ENCODE peak calls at places on chromosomes 5 and 9, in four cellular contexts. S is H9, A is H1, C is IMR-90. U is an unnamed sample.
A peak's percentile ranks its signal among the peaks of the same experiment; 100 is the strongest.

GRCh38 chr9:19085295-19085694 is 17.4 kb downstream of the HAUS6 start:
- DNase-seq in S (no peak), A (no peak), C (no peak), U (peak; percentile 59)

GRCh38 chr5:62920856-62921255 is 342.2 kb downstream of the LRRC70 start:
- DNase-seq in S (no peak), A (no peak), C (no peak), U (no peak)

GRCh38 chr5:96151891-96152290 is 190.2 kb upstream of the ELL2 start:
- DNase-seq in S (no peak), A (no peak), C (peak; percentile 19), U (no peak)

GRCh38 chr5:124410539-124410938 is 335.9 kb downstream of the ZNF608 start:
- DNase-seq in S (no peak), A (no peak), C (no peak), U (no peak)

GRCh38 chr9:20683351-20684034 is 566 bp upstream of the FOCAD start:
- DNase-seq in S (no peak), A (no peak), C (peak; percentile 70), U (peak; percentile 63)

GRCh38 chr5:100165309-100165708 is 369.9 kb upstream of the FAM174A start:
- DNase-seq in S (no peak), A (no peak), C (no peak), U (no peak)

GRCh38 chr5:15702102-15702501 is 202.1 kb downstream of the FBXL7 start:
- DNase-seq in S (no peak), A (no peak), C (peak; percentile 54), U (peak; percentile 92)

GRCh38 chr9:34240021-34240420 is 61.2 kb downstream of the UBAP1 start:
- DNase-seq in S (no peak), A (no peak), C (no peak), U (no peak)

GRCh38 chr5:90949469-90950358 is 391.1 kb downstream of the ADGRV1 start:
- DNase-seq in S (no peak), A (no peak), C (no peak), U (no peak)

GRCh38 chr9:131899248-131899882 is 159.5 kb upstream of the RAPGEF1 start:
- DNase-seq in S (peak; percentile 58), A (no peak), C (no peak), U (peak; percentile 41)
- H3K23ac ChIP-seq in S (no peak overlapping the region), A (no peak overlapping the region), C (no peak overlapping the region), U (no peak overlapping the region)

DNA sequence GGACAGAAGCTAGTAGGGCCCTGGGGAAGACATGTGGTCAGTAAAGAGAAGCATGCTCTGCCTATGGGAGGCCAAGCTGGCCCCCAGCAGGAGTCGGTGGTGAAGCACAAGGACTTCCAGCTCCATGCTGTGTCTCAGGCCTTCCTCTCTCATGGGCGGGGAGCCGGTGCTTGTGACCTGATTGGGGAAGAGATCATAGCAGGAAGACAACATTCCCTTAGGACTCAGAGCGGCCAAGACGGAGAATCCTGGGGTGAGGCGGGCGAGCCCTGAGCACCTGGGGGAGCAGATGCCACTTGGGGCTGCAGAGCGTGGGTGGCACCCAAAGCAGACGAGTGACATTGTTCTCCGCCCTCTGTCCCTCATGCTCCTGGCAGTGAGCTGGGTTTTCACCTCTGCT is 33.3 kb upstream of the CNOT6 start:
- DNase-seq in S (no peak), A (no peak), C (no peak), U (no peak)
- H3K18ac ChIP-seq in S (no peak overlapping the region), A (no peak overlapping the region), C (no peak overlapping the region), U (no peak overlapping the region)

GRCh38 chr5:4874097-4874496 is 266.0 kb upstream of the ADAMTS16 start:
- DNase-seq in S (no peak), A (no peak), C (no peak), U (no peak)
- H2BK15ac ChIP-seq in S (no peak overlapping the region), A (no peak overlapping the region), C (no peak overlapping the region), U (no peak overlapping the region)

DNA sequence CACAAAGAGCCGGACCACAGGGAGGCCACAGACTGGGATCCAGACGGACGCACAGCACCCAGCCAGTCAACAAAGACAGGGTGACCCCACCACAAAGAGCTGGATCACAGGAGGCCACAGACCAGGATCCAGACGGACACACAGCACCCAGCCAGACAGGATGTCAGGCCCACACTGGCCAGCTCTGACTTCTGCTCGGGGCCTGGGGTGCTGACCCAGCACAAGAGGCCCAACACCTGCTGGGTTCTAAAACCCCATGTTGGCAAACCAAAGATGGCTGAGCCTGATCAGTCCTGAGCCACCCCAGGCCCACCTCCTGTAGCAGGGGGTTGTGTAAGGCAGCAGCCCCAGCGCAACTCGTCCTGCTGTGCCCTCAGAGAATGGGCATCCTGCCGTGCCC is 5.2 kb upstream of the DPH7 start:
- DNase-seq in S (no peak), A (no peak), C (no peak), U (no peak)
- H3K23ac ChIP-seq in S (no peak overlapping the region), A (no peak overlapping the region), C (no peak overlapping the region), U (no peak overlapping the region)

DNA sequence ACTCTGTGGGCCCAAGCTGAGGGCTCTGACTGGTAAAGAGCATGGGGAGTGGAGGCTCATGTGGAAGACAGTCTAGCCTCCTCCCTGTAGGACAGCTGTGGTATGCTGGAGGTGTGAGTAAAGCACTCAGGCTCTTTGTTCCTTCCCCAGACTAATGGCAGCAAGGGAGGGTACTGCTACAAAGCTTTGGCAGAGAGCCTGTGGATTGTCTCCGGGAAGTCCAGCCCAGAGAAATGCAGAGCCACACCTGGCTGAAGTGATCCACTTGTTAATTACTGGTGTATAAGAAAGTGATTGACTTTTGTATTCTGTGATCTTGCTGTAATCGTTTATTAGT is 161.7 kb downstream of the OXCT1 start:
- DNase-seq in S (no peak), A (no peak), C (no peak), U (peak; percentile 50)
- H3K18ac ChIP-seq in S (peak overlapping the region; percentile 65), A (peak overlapping the region; percentile 78), C (peak overlapping the region; percentile 61), U (no peak overlapping the region)

GRCh38 chr9:134219721-134220060 is 55.3 kb upstream of the RNU6ATAC start:
- DNase-seq in S (no peak), A (no peak), C (no peak), U (no peak)
- H2BK15ac ChIP-seq in S (no peak overlapping the region), A (no peak overlapping the region), C (no peak overlapping the region), U (no peak overlapping the region)

GRCh38 chr5:168879929-168880328 is 300.8 kb upstream of the PANK3 start:
- DNase-seq in S (no peak), A (no peak), C (no peak), U (no peak)

GRCh38 chr5:168884040-168884439 is 304.9 kb upstream of the PANK3 start:
- DNase-seq in S (no peak), A (no peak), C (no peak), U (no peak)

GRCh38 chr5:168881427-168882149 is 302.4 kb upstream of the PANK3 start:
- DNase-seq in S (peak; percentile 88), A (peak; percentile 59), C (no peak), U (peak; percentile 93)

GRCh38 chr5:168883253-168883880 is 304.2 kb upstream of the PANK3 start:
- DNase-seq in S (peak; percentile 40), A (no peak), C (no peak), U (peak; percentile 66)

DNA sequence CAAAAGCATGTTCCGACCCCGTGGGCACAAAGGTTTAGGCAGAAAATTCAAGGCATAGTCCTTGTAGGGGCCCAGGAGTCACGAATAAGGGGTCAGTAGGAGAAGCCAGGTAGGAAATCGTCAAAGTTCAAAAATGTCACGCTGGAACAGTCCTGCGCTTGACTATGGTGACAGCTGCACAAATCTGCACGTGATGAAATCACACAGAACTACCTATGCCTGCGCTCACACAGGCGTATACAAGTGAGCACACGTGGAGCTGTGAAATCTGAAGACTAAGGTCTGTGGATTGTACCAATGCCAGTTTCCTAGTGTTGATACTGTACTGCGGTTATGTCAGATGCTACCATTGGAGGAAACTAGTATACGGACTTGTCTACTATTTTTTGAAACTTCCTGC is 303.1 kb upstream of the PANK3 start:
- DNase-seq in S (no peak), A (no peak), C (no peak), U (no peak)
- H3K23ac ChIP-seq in S (no peak overlapping the region), A (no peak overlapping the region), C (no peak overlapping the region), U (no peak overlapping the region)

DNA sequence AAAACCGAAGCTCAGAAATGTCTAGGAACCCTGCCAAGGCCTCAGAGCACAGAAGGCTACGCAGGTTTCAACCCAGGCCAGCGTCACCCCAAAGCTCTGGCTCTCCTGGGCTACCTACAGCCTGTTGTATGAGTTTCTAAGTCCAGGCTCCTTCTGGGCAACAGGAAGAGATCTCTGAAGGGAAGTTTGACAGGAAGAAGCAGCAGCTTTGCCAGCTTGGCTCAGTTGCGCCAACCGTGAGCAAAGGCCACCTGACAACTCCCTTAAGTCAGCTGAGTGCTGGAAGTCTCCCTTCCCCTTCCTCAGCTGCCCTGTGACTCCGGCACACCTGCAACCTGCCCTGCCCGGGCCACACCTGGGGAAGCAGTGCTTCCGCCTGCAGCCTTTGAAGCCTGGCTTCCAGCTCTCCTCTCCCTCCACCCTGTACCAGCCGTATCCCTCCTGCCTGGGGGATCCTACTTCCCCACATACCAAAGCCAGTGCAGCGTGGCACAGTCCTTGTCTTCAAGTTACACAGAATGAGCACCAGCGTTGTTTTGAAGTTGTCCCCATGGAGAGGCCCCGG is 36.7 kb downstream of the SHB start:
- DNase-seq in S (no peak), A (no peak), C (no peak), U (no peak)
- H3K18ac ChIP-seq in S (no peak overlapping the region), A (peak overlapping the region; percentile 48), C (no peak overlapping the region), U (no peak overlapping the region)

GRCh38 chr9:131097948-131098278 is 1.6 kb downstream of the AIF1L start:
- DNase-seq in S (no peak), A (no peak), C (no peak), U (no peak)

GRCh38 chr9:131097259-131097947 is 1.1 kb downstream of the AIF1L start:
- DNase-seq in S (no peak), A (no peak), C (no peak), U (peak; percentile 85)

GRCh38 chr9:131099088-131099611 is 2.8 kb downstream of the AIF1L start:
- DNase-seq in S (no peak), A (no peak), C (no peak), U (peak; percentile 36)

GRCh38 chr9:131096490-131097258 is at the start of gene AIF1L:
- DNase-seq in S (peak; percentile 94), A (peak; percentile 91), C (no peak), U (peak; percentile 93)

GRCh38 chr9:131098391-131099087 is 2.2 kb downstream of the AIF1L start:
- DNase-seq in S (no peak), A (no peak), C (no peak), U (peak; percentile 61)
- H2BK15ac ChIP-seq in S (no peak overlapping the region), A (no peak overlapping the region), C (no peak overlapping the region), U (no peak overlapping the region)

GRCh38 chr5:32712463-32713395 is 1.6 kb downstream of the NPR3 start:
- DNase-seq in S (peak; percentile 41), A (peak; percentile 66), C (peak; percentile 35), U (peak; percentile 19)

GRCh38 chr5:32711693-32712462 is 757 bp downstream of the NPR3 start:
- DNase-seq in S (peak; percentile 51), A (peak; percentile 71), C (peak; percentile 49), U (peak; percentile 42)

GRCh38 chr5:32710335-32710858 is 724 bp upstream of the NPR3 start:
- DNase-seq in S (peak; percentile 66), A (peak; percentile 76), C (no peak), U (peak; percentile 39)

GRCh38 chr5:32709789-32710334 is 1.3 kb upstream of the NPR3 start:
- DNase-seq in S (peak; percentile 81), A (peak; percentile 78), C (peak; percentile 79), U (peak; percentile 81)

GRCh38 chr5:32710859-32711692 is at the start of gene NPR3:
- DNase-seq in S (no peak), A (peak; percentile 51), C (peak; percentile 66), U (no peak)
- H3K23ac ChIP-seq in S (no peak within 1 kb of the TSS), A (no peak within 1 kb of the TSS), C (peak within 1 kb of the TSS; percentile 79), U (no peak within 1 kb of the TSS)

U was measured in mesendoderm.